ENCODE peak calls at places on chromosomes 7 and 10, in four cellular contexts. One of them, this sample, is unnamed.

GRCh38 chr7:34991938-34992840 is 45.1 kb downstream of the DPY19L1 start:
- DNase-seq in GM20000: peak
- DNase-seq in NCI-H1694: no peak
- DNase-seq in neural progenitor cell: no peak
- DNase-seq in this sample: no peak

GRCh38 chr7:144516729-144517128 is 113.2 kb upstream of the NOBOX start:
- DNase-seq in GM20000: no peak
- DNase-seq in NCI-H1694: no peak
- DNase-seq in neural progenitor cell: no peak
- DNase-seq in this sample: no peak

GRCh38 chr7:99742737-99743394 is 7.9 kb upstream of the CYP3A7 start:
- DNase-seq in GM20000: no peak
- DNase-seq in NCI-H1694: no peak
- DNase-seq in neural progenitor cell: no peak
- DNase-seq in this sample: no peak

GRCh38 chr10:3538850-3539531 is 246.0 kb downstream of the KLF6 start:
- DNase-seq in GM20000: no peak
- DNase-seq in NCI-H1694: no peak
- DNase-seq in neural progenitor cell: peak
- DNase-seq in this sample: no peak

GRCh38 chr7:148964510-148965267 is 63.6 kb downstream of the PDIA4 start:
- DNase-seq in GM20000: no peak
- DNase-seq in NCI-H1694: no peak
- DNase-seq in neural progenitor cell: peak
- DNase-seq in this sample: no peak

GRCh38 chr10:115049957-115050356 is 43.2 kb upstream of the ATRNL1 start:
- DNase-seq in GM20000: no peak
- DNase-seq in NCI-H1694: no peak
- DNase-seq in neural progenitor cell: no peak
- DNase-seq in this sample: no peak

GRCh38 chr7:27179030-27179429 is 4.9 kb upstream of the HOXA10 start:
- DNase-seq in GM20000: no peak
- DNase-seq in NCI-H1694: no peak
- DNase-seq in neural progenitor cell: no peak
- DNase-seq in this sample: peak

GRCh38 chr7:5302577-5302976 is 19.8 kb downstream of the SLC29A4 start:
- DNase-seq in GM20000: no peak
- DNase-seq in NCI-H1694: no peak
- DNase-seq in neural progenitor cell: no peak
- DNase-seq in this sample: no peak

GRCh38 chr10:103457176-103457712 is 1.5 kb downstream of the CALHM1 start:
- DNase-seq in GM20000: no peak
- DNase-seq in NCI-H1694: no peak
- DNase-seq in neural progenitor cell: no peak
- DNase-seq in this sample: no peak

GRCh38 chr10:71598673-71599072 is 120.9 kb downstream of the C10orf105 start:
- DNase-seq in GM20000: no peak
- DNase-seq in NCI-H1694: peak
- DNase-seq in neural progenitor cell: no peak
- DNase-seq in this sample: no peak

GRCh38 chr7:149714910-149715471 is 58.4 kb downstream of the ZNF467 start:
- DNase-seq in GM20000: no peak
- DNase-seq in NCI-H1694: no peak
- DNase-seq in neural progenitor cell: no peak
- DNase-seq in this sample: no peak

GRCh38 chr7:47647213-47647985 is 65.5 kb upstream of the TNS3 start:
- DNase-seq in GM20000: no peak
- DNase-seq in NCI-H1694: no peak
- DNase-seq in neural progenitor cell: no peak
- DNase-seq in this sample: no peak

GRCh38 chr7:115229401-115230083 is 307.6 kb downstream of the MDFIC start:
- DNase-seq in GM20000: no peak
- DNase-seq in NCI-H1694: no peak
- DNase-seq in neural progenitor cell: no peak
- DNase-seq in this sample: no peak

GRCh38 chr7:158782638-158783490 is 46.4 kb downstream of the ESYT2 start:
- DNase-seq in GM20000: no peak
- DNase-seq in NCI-H1694: no peak
- DNase-seq in neural progenitor cell: peak
- DNase-seq in this sample: no peak

GRCh38 chr7:115561341-115562110 is 469.0 kb downstream of the TFEC start:
- DNase-seq in GM20000: no peak
- DNase-seq in NCI-H1694: no peak
- DNase-seq in neural progenitor cell: no peak
- DNase-seq in this sample: no peak

GRCh38 chr7:42702647-42703046 is 209.2 kb downstream of the C7orf25 start:
- DNase-seq in GM20000: no peak
- DNase-seq in NCI-H1694: no peak
- DNase-seq in neural progenitor cell: no peak
- DNase-seq in this sample: no peak

GRCh38 chr10:69048103-69048502 is 39.8 kb upstream of the SRGN start:
- DNase-seq in GM20000: no peak
- DNase-seq in NCI-H1694: no peak
- DNase-seq in neural progenitor cell: no peak
- DNase-seq in this sample: no peak

GRCh38 chr10:89846276-89846630 is 144.9 kb downstream of the KIF20B start:
- DNase-seq in GM20000: no peak
- DNase-seq in NCI-H1694: no peak
- DNase-seq in neural progenitor cell: no peak
- DNase-seq in this sample: no peak

GRCh38 chr10:17423641-17424186 is 30.7 kb downstream of the ST8SIA6 start:
- DNase-seq in GM20000: no peak
- DNase-seq in NCI-H1694: no peak
- DNase-seq in neural progenitor cell: peak
- DNase-seq in this sample: no peak

GRCh38 chr7:121994625-121995410 is 121.9 kb downstream of the PTPRZ1 start:
- DNase-seq in GM20000: peak
- DNase-seq in NCI-H1694: peak
- DNase-seq in neural progenitor cell: peak
- DNase-seq in this sample: peak

GRCh38 chr7:128827971-128828711 is 2.1 kb upstream of the FLNC start:
- DNase-seq in GM20000: no peak
- DNase-seq in NCI-H1694: no peak
- DNase-seq in neural progenitor cell: peak
- DNase-seq in this sample: no peak

GRCh38 chr7:2698581-2699288 is 10.7 kb downstream of the AMZ1 start:
- DNase-seq in GM20000: peak
- DNase-seq in NCI-H1694: no peak
- DNase-seq in neural progenitor cell: no peak
- DNase-seq in this sample: no peak

GRCh38 chr7:29285861-29286260 is 91.3 kb downstream of the CHN2 start:
- DNase-seq in GM20000: no peak
- DNase-seq in NCI-H1694: no peak
- DNase-seq in neural progenitor cell: no peak
- DNase-seq in this sample: no peak

GRCh38 chr7:158586499-158587191 is 978 bp downstream of the PTPRN2 start:
- DNase-seq in GM20000: no peak
- DNase-seq in NCI-H1694: no peak
- DNase-seq in neural progenitor cell: peak
- DNase-seq in this sample: no peak

GRCh38 chr10:46226900-46227558 is 59.8 kb upstream of the ANTXRL start:
- DNase-seq in GM20000: no peak
- DNase-seq in NCI-H1694: no peak
- DNase-seq in neural progenitor cell: no peak
- DNase-seq in this sample: peak

This sample was measured in H9.